ENCODE peak calls at places on chromosomes 6 and 20, in ten cellular contexts. One of them, this sample, is unnamed.

GRCh38 chr20:58626076-58626475 is 25.0 kb upstream of the STX16 start:
- DNase-seq in body of pancreas: no peak
- DNase-seq in PC-3: peak
- DNase-seq in CD8-positive, alpha-beta memory T cell: no peak
- DNase-seq in right cardiac atrium: no peak
- DNase-seq in PC-9: no peak
- DNase-seq in tibial nerve: no peak
- DNase-seq in kidney epithelial cell: no peak
- DNase-seq in suprapubic skin: no peak
- DNase-seq in foreskin fibroblast: no peak
- DNase-seq in this sample: no peak

GRCh38 chr20:35018578-35019371 is 63.1 kb downstream of the MYH7B start:
- DNase-seq in body of pancreas: no peak
- DNase-seq in PC-3: no peak
- DNase-seq in CD8-positive, alpha-beta memory T cell: no peak
- DNase-seq in right cardiac atrium: no peak
- DNase-seq in PC-9: no peak
- DNase-seq in tibial nerve: no peak
- DNase-seq in kidney epithelial cell: no peak
- DNase-seq in suprapubic skin: no peak
- DNase-seq in foreskin fibroblast: no peak
- DNase-seq in this sample: no peak

GRCh38 chr6:158642805-158643489 is 1.6 kb downstream of the DYNLT1 start:
- DNase-seq in body of pancreas: no peak
- DNase-seq in PC-3: peak
- DNase-seq in CD8-positive, alpha-beta memory T cell: no peak
- DNase-seq in right cardiac atrium: no peak
- DNase-seq in PC-9: no peak
- DNase-seq in tibial nerve: no peak
- DNase-seq in kidney epithelial cell: no peak
- DNase-seq in suprapubic skin: no peak
- DNase-seq in foreskin fibroblast: no peak
- DNase-seq in this sample: no peak

GRCh38 chr6:135693971-135694370 is 157.5 kb upstream of the PDE7B start:
- DNase-seq in body of pancreas: no peak
- DNase-seq in PC-3: no peak
- DNase-seq in CD8-positive, alpha-beta memory T cell: no peak
- DNase-seq in right cardiac atrium: no peak
- DNase-seq in PC-9: no peak
- DNase-seq in tibial nerve: no peak
- DNase-seq in kidney epithelial cell: no peak
- DNase-seq in suprapubic skin: no peak
- DNase-seq in foreskin fibroblast: no peak
- DNase-seq in this sample: no peak

GRCh38 chr6:135731116-135731515 is 120.4 kb upstream of the PDE7B start:
- DNase-seq in body of pancreas: no peak
- DNase-seq in PC-3: no peak
- DNase-seq in CD8-positive, alpha-beta memory T cell: no peak
- DNase-seq in right cardiac atrium: no peak
- DNase-seq in PC-9: no peak
- DNase-seq in tibial nerve: no peak
- DNase-seq in kidney epithelial cell: no peak
- DNase-seq in suprapubic skin: no peak
- DNase-seq in foreskin fibroblast: no peak
- DNase-seq in this sample: no peak

GRCh38 chr6:12296255-12296573 is 6.1 kb downstream of the EDN1 start:
- DNase-seq in body of pancreas: no peak
- DNase-seq in PC-3: peak
- DNase-seq in CD8-positive, alpha-beta memory T cell: no peak
- DNase-seq in right cardiac atrium: no peak
- DNase-seq in PC-9: no peak
- DNase-seq in tibial nerve: no peak
- DNase-seq in kidney epithelial cell: no peak
- DNase-seq in suprapubic skin: no peak
- DNase-seq in foreskin fibroblast: peak
- DNase-seq in this sample: peak

GRCh38 chr20:59071224-59071623 is 28.6 kb upstream of the PRELID3B start:
- DNase-seq in body of pancreas: no peak
- DNase-seq in PC-3: no peak
- DNase-seq in CD8-positive, alpha-beta memory T cell: no peak
- DNase-seq in right cardiac atrium: no peak
- DNase-seq in PC-9: no peak
- DNase-seq in tibial nerve: no peak
- DNase-seq in kidney epithelial cell: no peak
- DNase-seq in suprapubic skin: no peak
- DNase-seq in foreskin fibroblast: no peak
- DNase-seq in this sample: no peak

GRCh38 chr6:119873107-119873506 is 523.5 kb upstream of the MAN1A1 start:
- DNase-seq in body of pancreas: no peak
- DNase-seq in PC-3: no peak
- DNase-seq in CD8-positive, alpha-beta memory T cell: no peak
- DNase-seq in right cardiac atrium: no peak
- DNase-seq in PC-9: no peak
- DNase-seq in tibial nerve: no peak
- DNase-seq in kidney epithelial cell: no peak
- DNase-seq in suprapubic skin: no peak
- DNase-seq in foreskin fibroblast: no peak
- DNase-seq in this sample: no peak

GRCh38 chr6:70281923-70282902 is 20.7 kb downstream of the COL9A1 start:
- DNase-seq in body of pancreas: no peak
- DNase-seq in PC-3: no peak
- DNase-seq in CD8-positive, alpha-beta memory T cell: no peak
- DNase-seq in right cardiac atrium: peak
- DNase-seq in PC-9: no peak
- DNase-seq in tibial nerve: no peak
- DNase-seq in kidney epithelial cell: no peak
- DNase-seq in suprapubic skin: no peak
- DNase-seq in foreskin fibroblast: no peak
- DNase-seq in this sample: no peak

GRCh38 chr20:62088258-62089127 is 22.8 kb upstream of the TAF4 start:
- DNase-seq in body of pancreas: peak
- DNase-seq in PC-3: peak
- DNase-seq in CD8-positive, alpha-beta memory T cell: no peak
- DNase-seq in right cardiac atrium: no peak
- DNase-seq in PC-9: peak
- DNase-seq in tibial nerve: no peak
- DNase-seq in kidney epithelial cell: peak
- DNase-seq in suprapubic skin: no peak
- DNase-seq in foreskin fibroblast: peak
- DNase-seq in this sample: peak

GRCh38 chr6:45619211-45619760 is 241.6 kb upstream of the SUPT3H start:
- DNase-seq in body of pancreas: no peak
- DNase-seq in PC-3: no peak
- DNase-seq in CD8-positive, alpha-beta memory T cell: no peak
- DNase-seq in right cardiac atrium: no peak
- DNase-seq in PC-9: no peak
- DNase-seq in tibial nerve: no peak
- DNase-seq in kidney epithelial cell: no peak
- DNase-seq in suprapubic skin: no peak
- DNase-seq in foreskin fibroblast: no peak
- DNase-seq in this sample: no peak

GRCh38 chr6:16948376-16948775 is 153.5 kb upstream of the STMND1 start:
- DNase-seq in body of pancreas: no peak
- DNase-seq in PC-3: no peak
- DNase-seq in CD8-positive, alpha-beta memory T cell: no peak
- DNase-seq in right cardiac atrium: no peak
- DNase-seq in PC-9: no peak
- DNase-seq in tibial nerve: no peak
- DNase-seq in kidney epithelial cell: no peak
- DNase-seq in suprapubic skin: no peak
- DNase-seq in foreskin fibroblast: no peak
- DNase-seq in this sample: no peak

GRCh38 chr20:40251284-40251932 is 437.6 kb downstream of the MAFB start:
- DNase-seq in body of pancreas: peak
- DNase-seq in PC-3: peak
- DNase-seq in CD8-positive, alpha-beta memory T cell: no peak
- DNase-seq in right cardiac atrium: no peak
- DNase-seq in PC-9: no peak
- DNase-seq in tibial nerve: peak
- DNase-seq in kidney epithelial cell: no peak
- DNase-seq in suprapubic skin: no peak
- DNase-seq in foreskin fibroblast: no peak
- DNase-seq in this sample: peak

GRCh38 chr6:63340351-63340750 is 20.6 kb upstream of the LGSN start:
- DNase-seq in body of pancreas: no peak
- DNase-seq in PC-3: no peak
- DNase-seq in CD8-positive, alpha-beta memory T cell: no peak
- DNase-seq in right cardiac atrium: no peak
- DNase-seq in PC-9: no peak
- DNase-seq in tibial nerve: no peak
- DNase-seq in kidney epithelial cell: no peak
- DNase-seq in suprapubic skin: no peak
- DNase-seq in foreskin fibroblast: no peak
- DNase-seq in this sample: no peak

GRCh38 chr20:32052792-32053362 is 835 bp downstream of the HCK start:
- DNase-seq in body of pancreas: peak
- DNase-seq in PC-3: no peak
- DNase-seq in CD8-positive, alpha-beta memory T cell: no peak
- DNase-seq in right cardiac atrium: peak
- DNase-seq in PC-9: no peak
- DNase-seq in tibial nerve: no peak
- DNase-seq in kidney epithelial cell: no peak
- DNase-seq in suprapubic skin: no peak
- DNase-seq in foreskin fibroblast: no peak
- DNase-seq in this sample: no peak

GRCh38 chr20:32050324-32050723 is 1.7 kb upstream of the HCK start:
- DNase-seq in body of pancreas: no peak
- DNase-seq in PC-3: no peak
- DNase-seq in CD8-positive, alpha-beta memory T cell: no peak
- DNase-seq in right cardiac atrium: no peak
- DNase-seq in PC-9: no peak
- DNase-seq in tibial nerve: no peak
- DNase-seq in kidney epithelial cell: no peak
- DNase-seq in suprapubic skin: no peak
- DNase-seq in foreskin fibroblast: no peak
- DNase-seq in this sample: no peak

GRCh38 chr20:32050851-32051556 is 1.0 kb upstream of the HCK start:
- DNase-seq in body of pancreas: peak
- DNase-seq in PC-3: no peak
- DNase-seq in CD8-positive, alpha-beta memory T cell: no peak
- DNase-seq in right cardiac atrium: peak
- DNase-seq in PC-9: no peak
- DNase-seq in tibial nerve: no peak
- DNase-seq in kidney epithelial cell: no peak
- DNase-seq in suprapubic skin: no peak
- DNase-seq in foreskin fibroblast: no peak
- DNase-seq in this sample: no peak

GRCh38 chr20:32052090-32052791 is at the start of gene HCK:
- DNase-seq in body of pancreas: peak
- DNase-seq in PC-3: no peak
- DNase-seq in CD8-positive, alpha-beta memory T cell: no peak
- DNase-seq in right cardiac atrium: peak
- DNase-seq in PC-9: no peak
- DNase-seq in tibial nerve: no peak
- DNase-seq in kidney epithelial cell: no peak
- DNase-seq in suprapubic skin: no peak
- DNase-seq in foreskin fibroblast: no peak
- DNase-seq in this sample: no peak

DNA sequence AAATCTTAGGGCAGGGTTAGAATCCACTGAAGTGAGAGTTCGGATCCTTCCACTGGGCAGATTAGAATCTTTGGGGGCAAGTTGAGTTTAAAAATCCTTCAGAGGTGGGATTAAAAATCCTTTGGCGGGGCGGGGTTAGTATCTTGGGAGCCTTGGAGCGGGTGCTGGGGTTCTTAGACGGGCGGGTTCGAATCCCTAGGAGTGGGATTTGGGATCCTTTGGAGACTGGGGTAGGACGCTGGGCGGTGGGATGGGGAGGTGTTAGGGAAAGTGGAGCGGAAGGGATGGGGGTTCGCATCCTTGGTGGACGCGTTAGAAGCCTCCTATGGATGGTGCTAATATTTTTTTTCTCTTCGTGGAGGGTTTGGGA is 337 bp upstream of the HCK start:
- DNase-seq in body of pancreas: no peak
- DNase-seq in PC-3: no peak
- DNase-seq in CD8-positive, alpha-beta memory T cell: no peak
- DNase-seq in right cardiac atrium: no peak
- DNase-seq in PC-9: no peak
- DNase-seq in tibial nerve: no peak
- DNase-seq in kidney epithelial cell: no peak
- DNase-seq in suprapubic skin: no peak
- DNase-seq in foreskin fibroblast: no peak
- DNase-seq in this sample: no peak
- H3K4me3 ChIP-seq in body of pancreas: no peak
- H3K4me3 ChIP-seq in PC-3: no peak
- H3K4me3 ChIP-seq in CD8-positive, alpha-beta memory T cell: no peak
- H3K4me3 ChIP-seq in right cardiac atrium: peak
- H3K4me3 ChIP-seq in PC-9: no peak
- H3K4me3 ChIP-seq in tibial nerve: peak
- H3K4me3 ChIP-seq in kidney epithelial cell: no peak
- H3K4me3 ChIP-seq in suprapubic skin: peak
- H3K4me3 ChIP-seq in foreskin fibroblast: no peak
- H3K4me3 ChIP-seq in this sample: no peak

GRCh38 chr6:34143884-34144580 is 1.9 kb downstream of the GRM4 start:
- DNase-seq in body of pancreas: peak
- DNase-seq in PC-3: no peak
- DNase-seq in CD8-positive, alpha-beta memory T cell: no peak
- DNase-seq in right cardiac atrium: no peak
- DNase-seq in PC-9: no peak
- DNase-seq in tibial nerve: no peak
- DNase-seq in kidney epithelial cell: no peak
- DNase-seq in suprapubic skin: no peak
- DNase-seq in foreskin fibroblast: no peak
- DNase-seq in this sample: no peak
- H3K4me3 ChIP-seq in body of pancreas: no peak
- H3K4me3 ChIP-seq in PC-3: no peak
- H3K4me3 ChIP-seq in CD8-positive, alpha-beta memory T cell: peak
- H3K4me3 ChIP-seq in right cardiac atrium: peak
- H3K4me3 ChIP-seq in PC-9: no peak
- H3K4me3 ChIP-seq in tibial nerve: peak
- H3K4me3 ChIP-seq in kidney epithelial cell: no peak
- H3K4me3 ChIP-seq in suprapubic skin: peak
- H3K4me3 ChIP-seq in foreskin fibroblast: peak
- H3K4me3 ChIP-seq in this sample: peak

GRCh38 chr6:42774201-42774600 is 7.7 kb upstream of the BICRAL start:
- DNase-seq in body of pancreas: no peak
- DNase-seq in PC-3: no peak
- DNase-seq in CD8-positive, alpha-beta memory T cell: no peak
- DNase-seq in right cardiac atrium: no peak
- DNase-seq in PC-9: no peak
- DNase-seq in tibial nerve: no peak
- DNase-seq in kidney epithelial cell: no peak
- DNase-seq in suprapubic skin: no peak
- DNase-seq in foreskin fibroblast: no peak
- DNase-seq in this sample: no peak
- H3K4me3 ChIP-seq in body of pancreas: no peak
- H3K4me3 ChIP-seq in PC-3: no peak
- H3K4me3 ChIP-seq in CD8-positive, alpha-beta memory T cell: peak
- H3K4me3 ChIP-seq in right cardiac atrium: no peak
- H3K4me3 ChIP-seq in PC-9: no peak
- H3K4me3 ChIP-seq in tibial nerve: no peak
- H3K4me3 ChIP-seq in kidney epithelial cell: no peak
- H3K4me3 ChIP-seq in suprapubic skin: no peak
- H3K4me3 ChIP-seq in foreskin fibroblast: no peak
- H3K4me3 ChIP-seq in this sample: no peak

DNA sequence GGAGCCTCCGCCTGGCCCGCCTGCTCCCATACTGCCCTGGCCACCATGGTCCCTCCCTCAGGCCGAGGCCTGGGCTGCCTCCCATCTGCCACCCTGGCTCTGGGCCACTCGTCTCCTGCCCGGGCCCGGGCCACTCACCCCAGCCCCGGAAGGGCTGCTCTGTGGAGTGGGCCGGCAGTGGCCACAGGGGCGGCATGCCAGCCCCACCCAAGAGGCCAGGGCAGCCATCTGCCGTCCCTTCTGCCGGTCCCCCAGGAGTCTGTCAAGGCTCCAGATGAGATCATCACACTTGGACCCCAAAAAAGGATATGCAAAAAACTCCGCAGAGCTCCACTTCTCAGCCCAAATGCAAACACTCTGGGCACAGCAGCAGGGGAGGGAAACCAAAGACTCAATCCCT is 23.8 kb upstream of the TLDC2 start:
- DNase-seq in body of pancreas: no peak
- DNase-seq in PC-3: no peak
- DNase-seq in CD8-positive, alpha-beta memory T cell: no peak
- DNase-seq in right cardiac atrium: peak
- DNase-seq in PC-9: no peak
- DNase-seq in tibial nerve: no peak
- DNase-seq in kidney epithelial cell: no peak
- DNase-seq in suprapubic skin: no peak
- DNase-seq in foreskin fibroblast: no peak
- DNase-seq in this sample: no peak
- H3K4me3 ChIP-seq in body of pancreas: no peak
- H3K4me3 ChIP-seq in PC-3: no peak
- H3K4me3 ChIP-seq in CD8-positive, alpha-beta memory T cell: no peak
- H3K4me3 ChIP-seq in right cardiac atrium: no peak
- H3K4me3 ChIP-seq in PC-9: no peak
- H3K4me3 ChIP-seq in tibial nerve: no peak
- H3K4me3 ChIP-seq in kidney epithelial cell: no peak
- H3K4me3 ChIP-seq in suprapubic skin: no peak
- H3K4me3 ChIP-seq in foreskin fibroblast: no peak
- H3K4me3 ChIP-seq in this sample: no peak

This sample was measured in bronchial epithelial cell.